ENCODE peak calls at places on chromosomes 5 and 9, in ten cellular contexts. P is suprapubic skin, W is Panc1, T is H1, I is GM23338, E is stomach, N is sigmoid colon, O is breast epithelium, Q is endothelial cell of umbilical vein, S is HepG2. M is an unnamed sample.

GRCh38 chr5:118679123-118679940 is 309.0 kb downstream of the DTWD2 start:
- DNase-seq in T (no peak), S (no peak), E (no peak), O (no peak), W (no peak), P (no peak), Q (no peak), N (no peak), I (no peak), M (no peak)

GRCh38 chr5:150989695-150990094 is 30.7 kb upstream of the GPX3 start:
- DNase-seq in N (no peak), E (no peak), Q (no peak), O (no peak), W (no peak), I (peak), S (no peak), P (no peak), T (peak), M (no peak)

GRCh38 chr5:59158165-59158564 is 575.3 kb downstream of the RAB3C start:
- DNase-seq in T (no peak), N (no peak), O (no peak), P (no peak), S (no peak), W (no peak), I (no peak), Q (no peak), E (no peak), M (no peak)

GRCh38 chr5:98458726-98459125 is 314.7 kb upstream of the RGMB start:
- DNase-seq in N (no peak), Q (no peak), O (no peak), E (no peak), T (no peak), W (no peak), I (no peak), P (no peak), S (no peak), M (no peak)

GRCh38 chr5:75509956-75510355 is 1.5 kb downstream of the CERT1 start:
- DNase-seq in O (no peak), I (no peak), T (no peak), P (no peak), N (peak), Q (peak), W (no peak), E (no peak), S (peak), M (peak)

GRCh38 chr9:975740-976257 is 656 bp upstream of the DMRT3 start:
- DNase-seq in Q (no peak), S (no peak), O (no peak), E (no peak), T (no peak), I (no peak), W (no peak), P (no peak), N (no peak), M (no peak)

GRCh38 chr5:66415208-66415607 is 181.0 kb upstream of the MAST4 start:
- DNase-seq in P (no peak), W (no peak), Q (peak), O (no peak), I (no peak), T (no peak), E (no peak), S (no peak), N (no peak), M (no peak)

GRCh38 chr5:151026674-151027073 is 6.3 kb downstream of the GPX3 start:
- DNase-seq in Q (no peak), O (no peak), P (no peak), S (no peak), E (no peak), T (no peak), W (no peak), I (no peak), N (peak), M (no peak)

GRCh38 chr5:61275841-61276240 is 56.2 kb upstream of the ZSWIM6 start:
- DNase-seq in O (no peak), N (peak), S (no peak), P (no peak), T (no peak), E (no peak), I (no peak), Q (peak), W (no peak), M (no peak)

GRCh38 chr9:129576546-129577543 is 44.1 kb downstream of the C9orf50 start:
- DNase-seq in P (no peak), N (no peak), E (no peak), S (no peak), W (no peak), Q (peak), I (no peak), T (no peak), O (no peak), M (no peak)

GRCh38 chr5:133750356-133750755 is 138.0 kb upstream of the FSTL4 start:
- DNase-seq in E (no peak), O (no peak), Q (no peak), T (no peak), P (no peak), W (no peak), N (no peak), S (no peak), I (no peak), M (no peak)

GRCh38 chr5:74256947-74257573 is 383.5 kb downstream of the ENC1 start:
- DNase-seq in N (no peak), O (no peak), P (no peak), I (no peak), S (no peak), W (no peak), E (no peak), Q (no peak), T (no peak), M (no peak)

GRCh38 chr5:173882632-173883031 is 5.5 kb upstream of the CPEB4 start:
- DNase-seq in P (no peak), O (no peak), W (no peak), S (no peak), Q (no peak), T (no peak), I (no peak), N (no peak), E (no peak), M (no peak)

GRCh38 chr5:9091896-9092662 is 453.8 kb downstream of the SEMA5A start:
- DNase-seq in E (no peak), S (no peak), W (no peak), N (no peak), O (no peak), Q (no peak), I (no peak), T (no peak), P (no peak), M (no peak)

GRCh38 chr5:95861221-95861857 is 38.8 kb upstream of the GLRX start:
- DNase-seq in I (no peak), E (peak), T (no peak), N (peak), W (peak), S (peak), Q (peak), O (peak), P (peak), M (peak)
- TF ChIP-seq POLR2AphosphoS5 in I (no peak), E (peak), T (no peak), N (peak), W (no peak), S (peak), Q (peak), O (peak), P (no peak), M (peak)

GRCh38 chr9:136283291-136284235 is 20.3 kb downstream of the CCDC187 start:
- DNase-seq in N (peak), T (peak), S (peak), P (no peak), E (peak), O (peak), I (peak), Q (peak), W (no peak), M (peak)
- H3K4me3 ChIP-seq in N (peak), T (no peak), S (no peak), P (peak), E (peak), O (peak), I (no peak), Q (no peak), W (no peak), M (no peak)

DNA sequence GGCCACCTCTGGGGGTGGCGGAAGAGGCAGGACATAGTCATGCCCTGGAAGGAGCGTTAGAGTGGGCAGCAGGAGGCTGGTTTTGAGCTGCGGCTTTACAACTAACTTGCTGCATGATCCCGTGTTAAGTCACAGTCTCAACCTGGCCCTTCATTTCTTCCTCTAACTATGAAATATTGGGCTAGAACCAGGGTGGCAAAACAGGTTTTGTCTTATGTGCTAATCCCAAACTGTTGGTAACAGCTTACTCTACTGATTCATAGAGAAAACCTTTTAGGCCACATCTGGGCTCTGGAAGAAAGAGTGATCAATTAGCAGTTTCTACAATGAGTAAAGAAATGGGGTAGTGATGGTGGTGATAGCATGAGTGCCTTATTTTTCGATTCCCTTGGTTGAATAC is 74.1 kb upstream of the CLINT1 start:
- DNase-seq in Q (no peak), N (no peak), S (no peak), I (no peak), W (no peak), T (no peak), P (no peak), E (no peak), O (no peak), M (no peak)
- TF ChIP-seq CTCF in Q (no peak), N (no peak), S (no peak), I (no peak), W (no peak), T (no peak), P (no peak), E (no peak), O (no peak), M (no peak)

GRCh38 chr5:176743136-176743827 is 67.1 kb upstream of the UNC5A start:
- DNase-seq in Q (no peak), E (no peak), I (peak), W (no peak), S (no peak), P (peak), N (no peak), T (peak), O (peak), M (no peak)
- TF ChIP-seq POLR2AphosphoS5 in Q (no peak), E (no peak), I (peak), W (no peak), S (no peak), P (no peak), N (no peak), T (no peak), O (no peak), M (no peak)

DNA sequence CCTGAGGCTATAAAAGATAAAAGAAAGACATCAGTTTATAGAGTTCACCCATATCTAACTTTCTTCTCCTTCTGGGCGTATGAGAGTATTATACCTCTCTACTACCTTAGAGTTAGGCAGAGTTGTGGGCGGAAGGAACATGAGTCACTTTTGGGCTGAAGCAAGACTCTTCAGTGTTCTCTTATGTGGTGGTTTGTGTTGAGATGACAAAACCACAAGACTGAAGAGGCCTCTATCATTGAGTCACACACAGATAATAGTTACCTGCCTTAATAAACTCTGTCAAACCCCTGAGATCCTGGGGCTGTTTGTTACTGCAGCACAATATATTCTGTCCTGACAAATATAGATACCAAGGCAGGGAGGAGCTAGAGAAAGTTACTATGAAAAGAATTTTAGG is 184.2 kb downstream of the EFNA5 start:
- DNase-seq in P (no peak), I (no peak), Q (no peak), O (no peak), T (no peak), N (no peak), W (no peak), E (no peak), S (no peak), M (no peak)
- H3K4me3 ChIP-seq in P (no peak), I (no peak), Q (no peak), O (no peak), T (no peak), N (no peak), W (no peak), E (no peak), S (no peak), M (no peak)

GRCh38 chr9:21070171-21070571 is 7.6 kb downstream of the IFNB1 start:
- DNase-seq in S (no peak), I (peak), Q (peak), N (peak), T (no peak), O (no peak), W (peak), E (no peak), P (no peak), M (peak)
- TF ChIP-seq CTCF in S (no peak), I (no peak), Q (peak), N (peak), T (no peak), O (no peak), W (no peak), E (peak), P (no peak), M (no peak)

GRCh38 chr5:178895615-178896571 is at the start of gene ZFP2:
- DNase-seq in S (peak), E (peak), T (peak), N (peak), I (peak), O (peak), W (no peak), P (no peak), Q (peak), M (peak)
- TF ChIP-seq POLR2AphosphoS5 in S (no peak), E (peak), T (no peak), N (peak), I (peak), O (peak), W (peak), P (no peak), Q (no peak), M (peak)

DNA sequence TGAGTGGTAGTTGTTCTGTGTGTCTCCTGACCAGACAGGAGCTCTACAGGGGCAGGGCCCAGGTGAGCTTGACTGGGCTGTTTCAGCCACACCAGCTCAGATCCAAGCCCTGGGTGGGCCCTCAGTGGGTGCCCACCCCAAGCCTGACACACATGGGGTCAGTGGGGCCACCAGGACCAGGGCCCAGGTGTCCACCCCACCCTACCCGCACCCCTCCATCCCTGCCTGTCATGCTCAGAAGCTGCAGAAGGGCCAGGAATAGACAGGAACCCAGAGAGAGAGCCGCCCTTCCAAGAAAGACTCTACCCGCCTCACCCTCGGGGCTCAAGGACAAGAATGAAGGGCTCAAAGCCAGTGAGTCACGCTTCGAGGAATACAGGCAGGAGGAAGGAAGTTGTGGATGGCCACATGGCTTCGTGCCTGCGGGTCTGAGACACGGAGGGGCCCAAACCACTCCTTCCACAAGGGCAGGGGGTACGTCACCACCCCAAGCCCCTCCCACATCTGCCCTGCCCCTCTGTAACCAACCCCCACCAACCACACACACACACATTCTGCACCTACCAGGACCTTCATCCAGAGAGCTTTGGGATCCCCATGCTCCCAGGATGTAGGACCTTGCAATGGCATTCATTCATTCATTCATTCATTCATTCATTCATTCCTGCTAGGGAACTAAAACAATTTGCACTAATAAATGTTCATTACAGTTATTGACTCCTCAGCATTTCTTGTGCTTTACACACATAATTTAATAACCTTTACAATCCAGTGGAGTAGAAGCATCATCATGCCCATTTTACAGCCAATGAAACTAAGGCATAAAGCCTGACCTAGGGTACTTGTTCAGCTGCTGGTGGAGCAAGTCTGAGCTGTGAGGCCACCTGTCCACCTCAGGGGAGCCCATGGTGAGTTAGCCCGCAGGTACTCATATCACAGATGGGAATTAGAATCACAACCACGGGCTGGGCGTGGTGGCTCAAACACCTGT is 56.0 kb upstream of the STXBP1 start:
- DNase-seq in Q (peak), P (peak), N (peak), E (peak), S (no peak), T (no peak), O (peak), I (no peak), W (no peak), M (peak)
- H3K4me3 ChIP-seq in Q (no peak), P (no peak), N (no peak), E (no peak), S (no peak), T (no peak), O (no peak), I (no peak), W (no peak), M (no peak)

GRCh38 chr9:93357649-93358048 is 93.8 kb upstream of the FAM120A start:
- DNase-seq in Q (no peak), W (no peak), E (no peak), O (no peak), N (no peak), S (no peak), T (no peak), P (no peak), I (no peak), M (no peak)

GRCh38 chr9:93366119-93366447 is 85.4 kb upstream of the FAM120A start:
- DNase-seq in O (no peak), W (no peak), T (peak), E (no peak), I (no peak), Q (no peak), P (no peak), S (no peak), N (no peak), M (no peak)

GRCh38 chr9:93365427-93366118 is 85.9 kb upstream of the FAM120A start:
- DNase-seq in P (no peak), I (peak), O (no peak), N (no peak), E (no peak), Q (no peak), S (no peak), W (no peak), T (peak), M (no peak)

GRCh38 chr9:93364734-93365426 is 86.6 kb upstream of the FAM120A start:
- DNase-seq in O (no peak), I (no peak), Q (no peak), E (no peak), S (no peak), T (no peak), N (no peak), W (no peak), P (no peak), M (no peak)

GRCh38 chr9:93361995-93362394 is 89.5 kb upstream of the FAM120A start:
- DNase-seq in T (no peak), Q (no peak), P (no peak), O (no peak), N (no peak), I (no peak), E (no peak), W (no peak), S (no peak), M (no peak)
- TF ChIP-seq CTCF in T (no peak), Q (no peak), P (no peak), O (no peak), N (no peak), I (no peak), E (no peak), W (no peak), S (no peak), M (no peak)

GRCh38 chr9:3446313-3446712 is 79.5 kb downstream of the RFX3 start:
- DNase-seq in Q (no peak), W (no peak), T (no peak), I (no peak), P (no peak), S (no peak), E (no peak), O (no peak), N (no peak), M (no peak)
- TF ChIP-seq POLR2AphosphoS5 in Q (no peak), W (no peak), T (no peak), I (no peak), P (no peak), S (no peak), E (no peak), O (no peak), N (no peak), M (no peak)